ENCODE peak calls at places on chromosome 11, in ten cellular contexts. C is coronary artery, R is astrocyte of the cerebellum, B is endodermal cell, D is kidney, L is neural progenitor cell, O is osteoblast, E is cardiac fibroblast, P is HFF-Myc, W is epithelial cell of esophagus. S is an unnamed sample.

GRCh38 chr11:101470881-101471535 is 112.8 kb downstream of the TRPC6 start:
- DNase-seq in C (no peak), R (no peak), B (no peak), D (no peak), L (no peak), O (no peak), E (peak; percentile 1), P (no peak), W (peak; percentile 41), S (no peak)

GRCh38 chr11:67665537-67666302 is 8.7 kb downstream of the ALDH3B2 start:
- DNase-seq in C (no peak), R (no peak), B (peak; percentile 60), D (peak; percentile 72), L (no peak), O (peak; percentile 57), E (no peak), P (no peak), W (peak; percentile 14), S (no peak)

GRCh38 chr11:36492724-36493304 is 17.3 kb downstream of the TRAF6 start:
- DNase-seq in C (no peak), R (no peak), B (peak; percentile 52), D (no peak), L (peak; percentile 51), O (peak; percentile 37), E (peak; percentile 71), P (no peak), W (peak; percentile 68), S (peak; percentile 78)

GRCh38 chr11:44269369-44270351 is 40.3 kb downstream of the ALX4 start:
- DNase-seq in C (peak; percentile 69), R (no peak), B (no peak), D (no peak), L (no peak), O (peak; percentile 97), E (peak; percentile 73), P (no peak), W (no peak), S (peak; percentile 65)

GRCh38 chr11:112004389-112004788 is 20.8 kb upstream of the DLAT start:
- DNase-seq in C (no peak), R (no peak), B (peak; percentile 79), D (no peak), L (no peak), O (no peak), E (no peak), P (no peak), W (no peak), S (no peak)

GRCh38 chr11:13772223-13773046 is 104.0 kb downstream of the FAR1 start:
- DNase-seq in C (no peak), R (peak; percentile 66), B (no peak), D (no peak), L (peak; percentile 81), O (peak; percentile 50), E (peak; percentile 79), P (peak; percentile 30), W (peak; percentile 87), S (peak; percentile 80)

GRCh38 chr11:68979931-68980775 is 633 bp downstream of the MRGPRD start:
- DNase-seq in C (no peak), R (no peak), B (peak; percentile 43), D (peak; percentile 64), L (no peak), O (peak; percentile 62), E (no peak), P (no peak), W (no peak), S (no peak)

GRCh38 chr11:90134420-90135003 is at the start of gene NAALAD2:
- DNase-seq in C (no peak), R (no peak), B (peak; percentile 86), D (peak; percentile 82), L (peak; percentile 86), O (peak; percentile 39), E (peak; percentile 73), P (no peak), W (peak; percentile 16), S (peak; percentile 52)

GRCh38 chr11:129440028-129440630 is 64.5 kb downstream of the BARX2 start:
- DNase-seq in C (no peak), R (no peak), B (peak; percentile 85), D (peak; percentile 82), L (no peak), O (no peak), E (no peak), P (no peak), W (peak; percentile 100), S (no peak)

GRCh38 chr11:27514558-27514957 is 8.0 kb upstream of the LIN7C start:
- DNase-seq in C (no peak), R (peak; percentile 82), B (no peak), D (no peak), L (no peak), O (peak; percentile 56), E (peak; percentile 49), P (no peak), W (no peak), S (peak; percentile 49)

GRCh38 chr11:8183136-8183535 is 14.3 kb upstream of the RIC3 start:
- DNase-seq in C (no peak), R (no peak), B (no peak), D (no peak), L (no peak), O (no peak), E (no peak), P (no peak), W (no peak), S (no peak)

GRCh38 chr11:65430406-65431217 is 8.0 kb downstream of the NEAT1 start:
- DNase-seq in C (peak; percentile 45), R (no peak), B (no peak), D (no peak), L (no peak), O (no peak), E (peak; percentile 85), P (no peak), W (peak; percentile 54), S (peak; percentile 81)

GRCh38 chr11:67700548-67701262 is 26.3 kb upstream of the ALDH3B2 start:
- DNase-seq in C (no peak), R (no peak), B (no peak), D (no peak), L (peak; percentile 63), O (no peak), E (no peak), P (no peak), W (peak; percentile 74), S (no peak)

GRCh38 chr11:131662310-131662709 is 291.9 kb downstream of the NTM start:
- DNase-seq in C (no peak), R (no peak), B (peak; percentile 47), D (no peak), L (no peak), O (peak; percentile 29), E (no peak), P (no peak), W (no peak), S (no peak)

GRCh38 chr11:22433066-22433450 is 94.9 kb downstream of the SLC17A6 start:
- DNase-seq in C (no peak), R (no peak), B (no peak), D (no peak), L (no peak), O (no peak), E (no peak), P (no peak), W (peak; percentile 8), S (no peak)

GRCh38 chr11:29333993-29334780 is 682.6 kb downstream of the KCNA4 start:
- DNase-seq in C (no peak), R (peak; percentile 69), B (peak; percentile 47), D (no peak), L (peak; percentile 56), O (no peak), E (peak; percentile 72), P (peak; percentile 26), W (peak; percentile 65), S (peak; percentile 80)
- TF ChIP-seq CTCF in C (no peak), R (peak; percentile 49), B (peak; percentile 77), D (peak; percentile 31), L (peak; percentile 65), O (peak; percentile 58), E (peak; percentile 48), P (peak; percentile 36), W (peak; percentile 50), S (peak; percentile 55)

GRCh38 chr11:124638500-124638899 is 15.8 kb downstream of the TBRG1 start:
- DNase-seq in C (no peak), R (no peak), B (no peak), D (no peak), L (no peak), O (no peak), E (no peak), P (no peak), W (no peak), S (no peak)

GRCh38 chr11:124629961-124630360 is 7.3 kb downstream of the TBRG1 start:
- DNase-seq in C (no peak), R (no peak), B (no peak), D (no peak), L (no peak), O (no peak), E (no peak), P (no peak), W (no peak), S (no peak)

GRCh38 chr11:124627546-124627945 is 4.9 kb downstream of the TBRG1 start:
- DNase-seq in C (no peak), R (no peak), B (no peak), D (no peak), L (no peak), O (no peak), E (no peak), P (no peak), W (no peak), S (no peak)

GRCh38 chr11:124633355-124633754 is 10.7 kb downstream of the TBRG1 start:
- DNase-seq in C (no peak), R (no peak), B (no peak), D (no peak), L (no peak), O (no peak), E (peak; percentile 19), P (no peak), W (no peak), S (peak; percentile 30)
- TF ChIP-seq CTCF in C (no peak), R (peak; percentile 50), B (peak; percentile 66), D (no peak), L (peak; percentile 18), O (peak; percentile 46), E (peak; percentile 38), P (peak; percentile 36), W (peak; percentile 45), S (peak; percentile 40)

DNA sequence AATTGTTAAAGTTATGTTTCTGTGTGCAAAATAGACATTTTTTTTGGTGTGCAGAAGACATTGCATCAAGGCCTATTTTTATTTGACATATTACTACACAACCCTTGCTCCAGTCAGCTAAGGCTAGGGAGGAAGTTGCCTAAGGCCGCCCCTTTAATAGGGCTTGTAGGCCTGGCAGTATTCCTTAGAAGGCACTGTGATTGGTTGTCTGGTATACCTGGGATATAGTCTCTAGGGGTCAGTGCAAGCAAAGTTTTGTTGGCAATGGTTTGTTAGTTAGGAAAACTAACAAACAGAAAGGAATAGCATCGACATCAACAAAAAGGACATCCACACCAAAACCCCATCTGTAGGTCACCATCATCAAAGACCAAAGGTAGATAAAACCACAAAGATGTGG is 16.9 kb downstream of the CCDC15 start:
- DNase-seq in C (no peak), R (no peak), B (peak; percentile 58), D (no peak), L (peak; percentile 48), O (peak; percentile 58), E (peak; percentile 39), P (no peak), W (peak; percentile 75), S (peak; percentile 62)
- TF ChIP-seq CTCF in C (no peak), R (no peak), B (peak; percentile 62), D (no peak), L (peak; percentile 43), O (no peak), E (no peak), P (no peak), W (peak; percentile 35), S (no peak)

DNA sequence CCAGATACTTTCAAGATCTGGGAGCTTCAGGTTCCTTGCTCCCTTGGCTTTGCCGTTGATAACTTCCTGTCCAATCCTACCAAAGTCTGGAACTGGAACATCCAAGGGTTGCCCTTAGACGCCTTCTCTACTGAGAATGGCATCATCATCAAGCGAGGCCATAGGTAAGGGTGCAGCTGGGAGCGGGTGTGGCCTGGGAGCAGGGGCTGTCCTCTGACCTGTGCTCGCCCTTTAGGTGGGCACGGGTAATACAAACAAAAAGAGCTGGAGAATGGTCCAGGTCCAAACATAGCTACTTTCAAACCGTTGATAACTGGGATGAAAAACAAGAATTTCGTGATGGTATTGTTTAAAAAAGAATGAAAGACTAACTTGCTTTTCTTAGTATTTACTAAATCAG is 25.0 kb downstream of the CASP12 start:
- DNase-seq in C (no peak), R (no peak), B (peak; percentile 51), D (peak; percentile 21), L (no peak), O (no peak), E (no peak), P (no peak), W (no peak), S (no peak)
- TF ChIP-seq CTCF in C (no peak), R (no peak), B (peak; percentile 50), D (no peak), L (no peak), O (no peak), E (peak; percentile 4), P (peak; percentile 25), W (peak; percentile 17), S (no peak)

S was measured in fibroblast of pulmonary artery.